ENCODE peak calls at places on chromosomes 2 and 18, in eight cellular contexts. One of them, this sample, is unnamed.

GRCh38 chr2:102773149-102773706 is 11.4 kb downstream of the TMEM182 start:
- DNase-seq in heart right ventricle: no peak
- DNase-seq in MM.1S: no peak
- DNase-seq in GM10248: no peak
- DNase-seq in endothelial cell: no peak
- DNase-seq in psoas muscle: no peak
- DNase-seq in left ventricle myocardium inferior: no peak
- DNase-seq in H1: no peak
- DNase-seq in this sample: no peak

GRCh38 chr2:25073914-25074313 is 32.0 kb downstream of the EFR3B start:
- DNase-seq in heart right ventricle: no peak
- DNase-seq in MM.1S: no peak
- DNase-seq in GM10248: no peak
- DNase-seq in endothelial cell: no peak
- DNase-seq in psoas muscle: no peak
- DNase-seq in left ventricle myocardium inferior: no peak
- DNase-seq in H1: no peak
- DNase-seq in this sample: no peak

GRCh38 chr2:173347305-173348168 is 7.1 kb upstream of the CDCA7 start:
- DNase-seq in heart right ventricle: no peak
- DNase-seq in MM.1S: no peak
- DNase-seq in GM10248: no peak
- DNase-seq in endothelial cell: no peak
- DNase-seq in psoas muscle: no peak
- DNase-seq in left ventricle myocardium inferior: no peak
- DNase-seq in H1: no peak
- DNase-seq in this sample: no peak

GRCh38 chr18:79510046-79510685 is 114.4 kb downstream of the NFATC1 start:
- DNase-seq in heart right ventricle: no peak
- DNase-seq in MM.1S: no peak
- DNase-seq in GM10248: no peak
- DNase-seq in endothelial cell: no peak
- DNase-seq in psoas muscle: no peak
- DNase-seq in left ventricle myocardium inferior: no peak
- DNase-seq in H1: no peak
- DNase-seq in this sample: no peak

GRCh38 chr2:19357383-19358241 is 811 bp downstream of the OSR1 start:
- DNase-seq in heart right ventricle: no peak
- DNase-seq in MM.1S: no peak
- DNase-seq in GM10248: peak
- DNase-seq in endothelial cell: no peak
- DNase-seq in psoas muscle: no peak
- DNase-seq in left ventricle myocardium inferior: peak
- DNase-seq in H1: no peak
- DNase-seq in this sample: peak

GRCh38 chr2:126831234-126832005 is 67.3 kb upstream of the TEX51 start:
- DNase-seq in heart right ventricle: no peak
- DNase-seq in MM.1S: no peak
- DNase-seq in GM10248: no peak
- DNase-seq in endothelial cell: no peak
- DNase-seq in psoas muscle: no peak
- DNase-seq in left ventricle myocardium inferior: no peak
- DNase-seq in H1: peak
- DNase-seq in this sample: no peak

GRCh38 chr2:80185091-80185490 is 119.5 kb downstream of the LRRTM1 start:
- DNase-seq in heart right ventricle: no peak
- DNase-seq in MM.1S: no peak
- DNase-seq in GM10248: no peak
- DNase-seq in endothelial cell: no peak
- DNase-seq in psoas muscle: no peak
- DNase-seq in left ventricle myocardium inferior: no peak
- DNase-seq in H1: no peak
- DNase-seq in this sample: no peak

GRCh38 chr2:64179582-64180321 is 35.5 kb upstream of the PELI1 start:
- DNase-seq in heart right ventricle: no peak
- DNase-seq in MM.1S: peak
- DNase-seq in GM10248: peak
- DNase-seq in endothelial cell: no peak
- DNase-seq in psoas muscle: no peak
- DNase-seq in left ventricle myocardium inferior: no peak
- DNase-seq in H1: no peak
- DNase-seq in this sample: peak

GRCh38 chr2:157875720-157876065 is 437 bp downstream of the ACVR1 start:
- DNase-seq in heart right ventricle: peak
- DNase-seq in MM.1S: peak
- DNase-seq in GM10248: peak
- DNase-seq in endothelial cell: peak
- DNase-seq in psoas muscle: no peak
- DNase-seq in left ventricle myocardium inferior: peak
- DNase-seq in H1: no peak
- DNase-seq in this sample: peak

GRCh38 chr2:13522096-13522495 is 805.4 kb downstream of the TRIB2 start:
- DNase-seq in heart right ventricle: no peak
- DNase-seq in MM.1S: no peak
- DNase-seq in GM10248: no peak
- DNase-seq in endothelial cell: no peak
- DNase-seq in psoas muscle: no peak
- DNase-seq in left ventricle myocardium inferior: no peak
- DNase-seq in H1: no peak
- DNase-seq in this sample: no peak

GRCh38 chr2:13524492-13524891 is 807.8 kb downstream of the TRIB2 start:
- DNase-seq in heart right ventricle: no peak
- DNase-seq in MM.1S: peak
- DNase-seq in GM10248: no peak
- DNase-seq in endothelial cell: no peak
- DNase-seq in psoas muscle: no peak
- DNase-seq in left ventricle myocardium inferior: no peak
- DNase-seq in H1: no peak
- DNase-seq in this sample: peak

DNA sequence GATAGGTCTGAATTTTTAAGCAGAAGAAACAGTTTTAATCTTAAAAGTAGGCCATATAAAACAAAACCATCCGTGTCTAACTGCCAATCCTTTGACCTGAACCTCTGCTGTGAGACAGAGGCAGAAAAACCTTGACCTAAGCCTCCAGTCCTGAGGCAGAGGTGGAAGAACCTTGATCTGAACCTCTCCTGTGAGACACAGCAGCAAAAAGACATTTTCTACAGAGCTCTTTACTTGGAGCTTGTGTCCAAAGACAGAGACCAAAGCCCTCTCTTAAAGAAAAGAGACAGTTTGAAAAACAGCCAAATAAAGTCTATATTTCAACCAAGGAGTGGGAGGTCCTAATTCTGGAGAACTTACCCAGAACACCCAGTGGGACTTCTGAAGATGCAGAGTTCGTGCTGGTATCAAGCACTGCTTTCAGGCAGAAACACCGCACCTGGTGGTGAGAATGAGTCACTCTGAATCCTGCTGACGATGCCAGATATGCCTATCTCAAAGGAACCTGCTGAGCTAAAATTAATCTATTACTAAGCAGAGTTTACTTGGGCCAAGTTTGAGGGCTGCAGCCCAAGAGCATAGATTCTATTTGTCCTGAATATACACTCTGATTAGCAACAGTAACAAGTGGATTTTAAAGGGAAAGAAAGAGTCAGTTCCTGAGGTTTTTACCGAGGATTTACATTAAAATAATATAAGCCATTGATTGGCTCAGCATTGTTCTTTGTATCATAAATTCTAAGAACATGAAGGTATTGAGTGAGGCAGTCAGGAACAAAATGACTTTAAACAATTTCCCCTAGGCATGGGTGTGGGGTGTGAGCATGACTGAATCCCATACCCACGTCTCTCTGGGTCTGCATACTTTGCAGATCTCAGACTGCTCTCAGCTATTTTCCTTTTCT is 806.4 kb downstream of the TRIB2 start:
- DNase-seq in heart right ventricle: peak
- DNase-seq in MM.1S: peak
- DNase-seq in GM10248: peak
- DNase-seq in endothelial cell: no peak
- DNase-seq in psoas muscle: no peak
- DNase-seq in left ventricle myocardium inferior: no peak
- DNase-seq in H1: no peak
- DNase-seq in this sample: peak
- TF ChIP-seq CTCF in heart right ventricle: peak
- TF ChIP-seq CTCF in MM.1S: peak
- TF ChIP-seq CTCF in GM10248: no peak
- TF ChIP-seq CTCF in endothelial cell: no peak
- TF ChIP-seq CTCF in psoas muscle: peak
- TF ChIP-seq CTCF in left ventricle myocardium inferior: peak
- TF ChIP-seq CTCF in H1: no peak
- TF ChIP-seq CTCF in this sample: peak

GRCh38 chr18:12374398-12374797 is 2.6 kb downstream of the AFG3L2 start:
- DNase-seq in heart right ventricle: no peak
- DNase-seq in MM.1S: no peak
- DNase-seq in GM10248: no peak
- DNase-seq in endothelial cell: no peak
- DNase-seq in psoas muscle: no peak
- DNase-seq in left ventricle myocardium inferior: no peak
- DNase-seq in H1: no peak
- DNase-seq in this sample: no peak

GRCh38 chr18:12376034-12376717 is 851 bp downstream of the AFG3L2 start:
- DNase-seq in heart right ventricle: peak
- DNase-seq in MM.1S: peak
- DNase-seq in GM10248: peak
- DNase-seq in endothelial cell: peak
- DNase-seq in psoas muscle: peak
- DNase-seq in left ventricle myocardium inferior: peak
- DNase-seq in H1: no peak
- DNase-seq in this sample: no peak

GRCh38 chr18:12373771-12374116 is 3.3 kb downstream of the AFG3L2 start:
- DNase-seq in heart right ventricle: no peak
- DNase-seq in MM.1S: no peak
- DNase-seq in GM10248: no peak
- DNase-seq in endothelial cell: no peak
- DNase-seq in psoas muscle: no peak
- DNase-seq in left ventricle myocardium inferior: no peak
- DNase-seq in H1: no peak
- DNase-seq in this sample: no peak

GRCh38 chr18:12377556-12378553 is 828 bp upstream of the AFG3L2 start:
- DNase-seq in heart right ventricle: no peak
- DNase-seq in MM.1S: no peak
- DNase-seq in GM10248: no peak
- DNase-seq in endothelial cell: no peak
- DNase-seq in psoas muscle: no peak
- DNase-seq in left ventricle myocardium inferior: no peak
- DNase-seq in H1: no peak
- DNase-seq in this sample: no peak

DNA sequence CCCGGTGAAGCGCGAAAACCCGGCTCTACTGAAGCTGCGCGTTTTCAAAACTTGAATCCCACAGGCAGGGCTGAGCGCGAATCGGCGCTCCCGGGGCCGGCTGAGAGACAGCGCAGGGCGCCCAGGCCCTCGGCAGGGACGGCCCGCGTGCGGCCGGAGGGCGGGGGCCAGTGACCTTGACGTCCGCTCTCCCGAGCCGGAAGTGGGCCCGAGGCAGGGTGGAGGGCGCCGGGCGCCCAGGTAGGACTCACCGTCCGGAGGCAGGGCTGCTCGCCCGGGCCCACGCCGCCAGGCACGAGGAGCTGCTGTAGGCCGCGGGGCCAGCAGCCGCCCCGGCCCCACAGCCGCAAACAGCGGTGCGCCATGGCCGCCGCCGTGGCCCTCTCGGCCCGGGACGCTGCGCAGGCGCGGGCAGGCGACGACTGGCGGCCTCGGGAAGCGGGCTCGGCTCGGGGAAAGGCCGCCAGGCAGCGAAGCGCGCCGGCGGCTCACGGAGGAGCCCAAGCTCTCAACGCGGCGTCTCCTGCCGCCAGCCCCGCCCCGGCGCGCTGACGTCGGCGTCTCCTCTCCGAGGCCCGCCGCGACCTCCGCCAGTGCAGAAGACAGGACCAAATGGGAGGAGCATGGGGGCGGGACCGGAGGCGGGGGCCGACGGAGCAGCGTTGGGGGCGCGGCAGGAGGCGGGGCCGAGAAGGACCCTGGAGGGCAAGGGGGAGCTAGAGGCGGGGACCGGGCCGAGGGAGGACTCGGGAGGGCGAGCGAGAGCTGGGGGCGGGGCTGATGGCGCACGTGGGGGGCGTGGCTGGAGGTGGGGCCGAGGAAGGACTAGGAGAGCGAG is at the start of gene AFG3L2:
- DNase-seq in heart right ventricle: peak
- DNase-seq in MM.1S: peak
- DNase-seq in GM10248: peak
- DNase-seq in endothelial cell: peak
- DNase-seq in psoas muscle: peak
- DNase-seq in left ventricle myocardium inferior: peak
- DNase-seq in H1: peak
- DNase-seq in this sample: peak
- TF ChIP-seq CTCF in heart right ventricle: no peak
- TF ChIP-seq CTCF in MM.1S: no peak
- TF ChIP-seq CTCF in GM10248: no peak
- TF ChIP-seq CTCF in endothelial cell: no peak
- TF ChIP-seq CTCF in psoas muscle: no peak
- TF ChIP-seq CTCF in left ventricle myocardium inferior: no peak
- TF ChIP-seq CTCF in H1: no peak
- TF ChIP-seq CTCF in this sample: no peak

GRCh38 chr2:224747765-224748164 is 31.6 kb upstream of the CCDC195 start:
- DNase-seq in heart right ventricle: no peak
- DNase-seq in MM.1S: no peak
- DNase-seq in GM10248: no peak
- DNase-seq in endothelial cell: no peak
- DNase-seq in psoas muscle: no peak
- DNase-seq in left ventricle myocardium inferior: no peak
- DNase-seq in H1: no peak
- DNase-seq in this sample: no peak

GRCh38 chr2:224751996-224752698 is 36.0 kb upstream of the CCDC195 start:
- DNase-seq in heart right ventricle: no peak
- DNase-seq in MM.1S: no peak
- DNase-seq in GM10248: no peak
- DNase-seq in endothelial cell: no peak
- DNase-seq in psoas muscle: no peak
- DNase-seq in left ventricle myocardium inferior: no peak
- DNase-seq in H1: no peak
- DNase-seq in this sample: peak

GRCh38 chr2:224754129-224754528 is 38.0 kb upstream of the CCDC195 start:
- DNase-seq in heart right ventricle: no peak
- DNase-seq in MM.1S: no peak
- DNase-seq in GM10248: no peak
- DNase-seq in endothelial cell: no peak
- DNase-seq in psoas muscle: no peak
- DNase-seq in left ventricle myocardium inferior: no peak
- DNase-seq in H1: no peak
- DNase-seq in this sample: no peak

GRCh38 chr2:224749136-224749535 is 33.0 kb upstream of the CCDC195 start:
- DNase-seq in heart right ventricle: no peak
- DNase-seq in MM.1S: no peak
- DNase-seq in GM10248: no peak
- DNase-seq in endothelial cell: no peak
- DNase-seq in psoas muscle: no peak
- DNase-seq in left ventricle myocardium inferior: no peak
- DNase-seq in H1: no peak
- DNase-seq in this sample: no peak
- TF ChIP-seq CTCF in heart right ventricle: no peak
- TF ChIP-seq CTCF in MM.1S: no peak
- TF ChIP-seq CTCF in GM10248: no peak
- TF ChIP-seq CTCF in endothelial cell: no peak
- TF ChIP-seq CTCF in psoas muscle: no peak
- TF ChIP-seq CTCF in left ventricle myocardium inferior: no peak
- TF ChIP-seq CTCF in H1: peak
- TF ChIP-seq CTCF in this sample: no peak

GRCh38 chr18:27632706-27633105 is 447.6 kb upstream of the CHST9 start:
- DNase-seq in heart right ventricle: no peak
- DNase-seq in MM.1S: no peak
- DNase-seq in GM10248: no peak
- DNase-seq in endothelial cell: no peak
- DNase-seq in psoas muscle: no peak
- DNase-seq in left ventricle myocardium inferior: no peak
- DNase-seq in H1: no peak
- DNase-seq in this sample: no peak

GRCh38 chr18:27627927-27628326 is 442.8 kb upstream of the CHST9 start:
- DNase-seq in heart right ventricle: no peak
- DNase-seq in MM.1S: no peak
- DNase-seq in GM10248: no peak
- DNase-seq in endothelial cell: no peak
- DNase-seq in psoas muscle: no peak
- DNase-seq in left ventricle myocardium inferior: no peak
- DNase-seq in H1: no peak
- DNase-seq in this sample: no peak
- TF ChIP-seq CTCF in heart right ventricle: no peak
- TF ChIP-seq CTCF in MM.1S: no peak
- TF ChIP-seq CTCF in GM10248: no peak
- TF ChIP-seq CTCF in endothelial cell: no peak
- TF ChIP-seq CTCF in psoas muscle: no peak
- TF ChIP-seq CTCF in left ventricle myocardium inferior: no peak
- TF ChIP-seq CTCF in H1: peak
- TF ChIP-seq CTCF in this sample: no peak

This sample was measured in GM13977.